ENCODE peak calls at places on chromosomes 7 and 10, in four cellular contexts. Y, R, J and A are unnamed samples.
A peak's percentile ranks its signal among the peaks of the same experiment; 100 is the strongest.

GRCh38 chr7:159144756-159145543 is at the start of gene VIPR2:
- DNase-seq in Y (no peak), R (no peak), J (no peak), A (no peak)

GRCh38 chr10:120574986-120575385 is 118.0 kb downstream of the PLPP4 start:
- DNase-seq in Y (no peak), R (no peak), J (no peak), A (no peak)

GRCh38 chr7:2154831-2155230 is 77.9 kb downstream of the MAD1L1 start:
- DNase-seq in Y (no peak), R (no peak), J (no peak), A (no peak)

GRCh38 chr7:15891151-15891842 is 204.8 kb upstream of the MEOX2 start:
- DNase-seq in Y (no peak), R (peak; percentile 10), J (no peak), A (peak; percentile 54)

GRCh38 chr10:75547391-75548298 is 116.2 kb downstream of the LRMDA start:
- DNase-seq in Y (no peak), R (peak; percentile 12), J (no peak), A (peak; percentile 4)

GRCh38 chr7:151309306-151309705 is 32.3 kb upstream of the NUB1 start:
- DNase-seq in Y (no peak), R (no peak), J (no peak), A (no peak)

GRCh38 chr7:76515999-76516443 is 5.7 kb downstream of the UPK3B start:
- DNase-seq in Y (no peak), R (no peak), J (no peak), A (no peak)

GRCh38 chr7:65265959-65266519 is 107.6 kb upstream of the ZNF92 start:
- DNase-seq in Y (no peak), R (no peak), J (no peak), A (no peak)

GRCh38 chr7:5646846-5647245 is 134.6 kb downstream of the RNF216 start:
- DNase-seq in Y (no peak), R (no peak), J (no peak), A (no peak)

GRCh38 chr7:32290015-32290414 is 200.2 kb downstream of the LSM5 start:
- DNase-seq in Y (peak; percentile 14), R (no peak), J (no peak), A (no peak)

GRCh38 chr10:86868353-86868752 is 89.1 kb downstream of the MMRN2 start:
- DNase-seq in Y (no peak), R (no peak), J (no peak), A (peak; percentile 72)